ENCODE peak calls at places on chromosomes 3 and 15, in five cellular contexts. W is CD8-positive, alpha-beta memory T cell; B is neuronal stem cell; Y is foreskin keratinocyte; V is CD8-positive, alpha-beta T cell. C is an unnamed sample.

GRCh38 chr3:73378207-73378606 is 246.5 kb downstream of the PDZRN3 start:
- DNase-seq in B (no peak), Y (no peak), W (no peak), V (no peak), C (no peak)

GRCh38 chr15:83654379-83655236 is 685 bp downstream of the ADAMTSL3 start:
- DNase-seq in Y (no peak), W (no peak), V (no peak), B (no peak), C (no peak)

GRCh38 chr3:99473321-99473751 is 165.1 kb upstream of the COL8A1 start:
- DNase-seq in V (no peak), Y (peak), W (no peak), B (no peak), C (peak)

GRCh38 chr3:53072653-53073552 is 27.0 kb upstream of the SFMBT1 start:
- DNase-seq in B (peak), W (peak), V (peak), Y (no peak), C (peak)

GRCh38 chr3:113895964-113896363 is 51.8 kb upstream of the ZDHHC23 start:
- DNase-seq in Y (no peak), V (no peak), W (no peak), B (no peak), C (no peak)

GRCh38 chr3:62007036-62007435 is 366.3 kb downstream of the FEZF2 start:
- DNase-seq in V (no peak), B (no peak), Y (no peak), W (no peak), C (no peak)

GRCh38 chr15:37098468-37099320 is 1.7 kb downstream of the MEIS2 start:
- DNase-seq in Y (no peak), B (peak), W (no peak), V (no peak), C (peak)

GRCh38 chr3:2099028-2099671 is 484 bp downstream of the CNTN4 start:
- DNase-seq in W (no peak), Y (no peak), V (no peak), B (peak), C (peak)

GRCh38 chr3:78994174-78995027 is 773.4 kb downstream of the ROBO1 start:
- DNase-seq in Y (no peak), V (no peak), B (no peak), W (no peak), C (peak)

GRCh38 chr15:78914027-78914764 is 30.6 kb downstream of the CTSH start:
- DNase-seq in Y (no peak), B (no peak), V (no peak), W (no peak), C (no peak)

GRCh38 chr3:24196526-24196925 is 251.4 kb downstream of the NR1D2 start:
- DNase-seq in B (no peak), V (no peak), W (no peak), Y (no peak), C (no peak)

GRCh38 chr3:99674086-99674789 is 35.8 kb downstream of the COL8A1 start:
- DNase-seq in B (no peak), V (no peak), Y (no peak), W (no peak), C (no peak)

GRCh38 chr3:95302044-95302443 is 1239.2 kb downstream of the NSUN3 start:
- DNase-seq in V (no peak), W (no peak), B (no peak), Y (peak), C (peak)

GRCh38 chr15:74642724-74643367 is 27.2 kb downstream of the CLK3 start:
- DNase-seq in W (no peak), B (no peak), Y (no peak), V (no peak), C (peak)

GRCh38 chr3:42638339-42638842 is 15.1 kb upstream of the ZBTB47 start:
- DNase-seq in V (peak), Y (no peak), B (no peak), W (peak), C (no peak)

GRCh38 chr15:81281925-81282895 is 41.7 kb downstream of the STARD5 start:
- DNase-seq in V (no peak), Y (no peak), W (no peak), B (no peak), C (no peak)

GRCh38 chr15:80866936-80867335 is 87.8 kb downstream of the CEMIP start:
- DNase-seq in V (no peak), B (no peak), W (no peak), Y (no peak), C (no peak)

GRCh38 chr15:92636950-92637481 is 18.6 kb downstream of the FAM174B start:
- DNase-seq in Y (no peak), B (no peak), V (no peak), W (no peak), C (no peak)

GRCh38 chr15:88312941-88313579 is 56.5 kb upstream of the NTRK3 start:
- DNase-seq in B (no peak), W (no peak), Y (no peak), V (no peak), C (no peak)

GRCh38 chr3:69925506-69925905 is 74.0 kb upstream of the SAMMSON start:
- DNase-seq in B (no peak), Y (no peak), V (no peak), W (no peak), C (no peak)

GRCh38 chr3:156448300-156448699 is 106.6 kb downstream of the SSR3 start:
- DNase-seq in Y (no peak), W (peak), B (no peak), V (peak), C (peak)

GRCh38 chr15:81023483-81024264 is 23.0 kb downstream of the TLNRD1 start:
- DNase-seq in Y (no peak), B (no peak), W (no peak), V (no peak), C (peak)

GRCh38 chr3:196552253-196552652 is 16.1 kb downstream of the WDR53 start:
- DNase-seq in V (no peak), B (no peak), W (no peak), Y (no peak), C (no peak)

GRCh38 chr15:61084944-61085367 is 144.1 kb downstream of the RORA start:
- DNase-seq in Y (no peak), B (peak), W (no peak), V (no peak), C (no peak)

DNA sequence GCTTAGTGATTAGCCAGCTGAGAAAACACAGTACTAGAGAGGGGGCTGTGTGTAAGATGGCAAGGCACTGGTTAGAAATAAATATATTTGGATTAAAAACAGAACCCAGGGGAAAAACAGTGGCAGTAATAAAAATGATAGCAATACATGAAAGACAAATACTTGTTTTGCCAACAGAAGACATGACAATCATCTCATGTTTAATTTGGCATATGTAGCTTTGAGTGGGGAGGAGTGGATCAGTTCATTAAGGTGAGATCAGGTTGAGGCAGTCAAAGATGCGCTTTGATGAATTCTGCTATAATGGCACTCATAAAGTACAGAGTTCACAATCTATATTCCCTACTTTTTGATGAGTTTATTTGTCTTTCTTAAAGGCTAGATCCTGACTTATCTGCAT is 3.4 kb upstream of the HGD start:
- DNase-seq in V (no peak), W (no peak), Y (no peak), B (no peak), C (no peak)
- H3K27ac ChIP-seq in V (no peak), W (no peak), Y (no peak), B (no peak), C (no peak)

DNA sequence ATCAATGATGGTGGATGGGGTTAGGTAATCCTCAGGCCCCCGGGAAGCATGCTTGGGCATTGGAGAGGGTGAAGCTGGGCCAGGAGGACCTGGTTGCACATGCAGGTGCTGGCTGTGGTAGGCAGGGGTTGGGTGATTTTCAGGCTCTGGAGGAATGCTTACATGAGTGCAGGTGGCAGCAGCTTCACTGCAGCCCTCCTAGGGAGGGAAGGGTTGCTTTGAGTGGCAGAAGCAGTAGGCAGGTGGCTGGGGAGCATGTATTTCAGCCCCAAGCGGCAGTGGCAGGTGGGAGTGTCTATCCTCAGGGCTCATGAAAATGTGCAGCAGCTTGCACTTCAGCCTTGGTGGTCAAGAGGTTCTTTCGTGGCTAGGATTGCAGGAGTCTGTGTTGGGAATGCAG is 230.0 kb upstream of the CTNNB1 start:
- DNase-seq in W (no peak), B (no peak), Y (no peak), V (no peak), C (no peak)
- H3K27ac ChIP-seq in W (no peak), B (no peak), Y (no peak), V (no peak), C (no peak)

DNA sequence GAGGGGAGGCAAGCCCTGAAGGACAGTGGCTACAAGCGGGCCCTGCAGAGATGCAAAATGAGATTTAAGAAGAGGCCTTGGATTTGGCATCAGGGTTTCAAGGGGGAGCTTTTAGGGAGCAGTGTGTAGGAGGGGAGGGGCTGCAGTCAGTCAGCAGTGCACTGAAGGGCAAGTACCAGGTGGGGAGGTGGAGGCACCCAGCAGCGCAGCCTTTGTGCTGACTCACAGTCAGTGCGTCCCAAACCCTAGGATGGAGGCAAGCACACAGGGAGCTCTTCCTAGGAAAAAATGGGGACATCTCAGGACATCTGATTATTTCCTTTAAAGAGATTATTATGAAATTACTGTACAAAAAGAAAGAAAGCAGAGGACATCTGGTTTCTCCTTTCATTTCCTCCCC is 80.0 kb downstream of the AAGAB start:
- DNase-seq in W (no peak), Y (no peak), B (no peak), V (no peak), C (no peak)
- H3K27ac ChIP-seq in W (no peak), Y (peak), B (no peak), V (no peak), C (no peak)

GRCh38 chr3:71503525-71504249 is 79.8 kb downstream of the FOXP1 start:
- DNase-seq in Y (no peak), W (no peak), B (no peak), V (no peak), C (no peak)
- H3K27ac ChIP-seq in Y (peak), W (no peak), B (no peak), V (no peak), C (peak)

DNA sequence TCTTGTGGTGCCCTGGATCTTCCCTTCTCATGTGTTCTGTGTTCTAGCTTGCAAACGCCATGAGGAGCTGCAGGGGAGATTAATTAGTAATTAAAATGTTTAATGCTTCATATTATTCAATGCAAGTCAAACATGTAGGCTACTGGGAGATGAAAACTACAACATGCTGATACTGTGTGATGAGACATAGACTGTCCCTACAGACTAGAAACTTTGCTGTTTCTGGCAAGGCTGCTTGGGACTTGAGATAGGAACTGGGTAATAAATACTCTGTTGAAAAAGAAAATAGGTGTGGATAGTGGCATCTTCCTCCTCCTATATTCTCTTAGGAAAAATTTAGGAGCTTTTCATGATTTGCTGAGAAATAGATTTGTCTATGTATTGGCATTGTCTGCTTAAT is 379.2 kb downstream of the LPP start:
- DNase-seq in W (no peak), V (no peak), B (no peak), Y (no peak), C (no peak)
- H3K27ac ChIP-seq in W (no peak), V (no peak), B (no peak), Y (peak), C (no peak)

DNA sequence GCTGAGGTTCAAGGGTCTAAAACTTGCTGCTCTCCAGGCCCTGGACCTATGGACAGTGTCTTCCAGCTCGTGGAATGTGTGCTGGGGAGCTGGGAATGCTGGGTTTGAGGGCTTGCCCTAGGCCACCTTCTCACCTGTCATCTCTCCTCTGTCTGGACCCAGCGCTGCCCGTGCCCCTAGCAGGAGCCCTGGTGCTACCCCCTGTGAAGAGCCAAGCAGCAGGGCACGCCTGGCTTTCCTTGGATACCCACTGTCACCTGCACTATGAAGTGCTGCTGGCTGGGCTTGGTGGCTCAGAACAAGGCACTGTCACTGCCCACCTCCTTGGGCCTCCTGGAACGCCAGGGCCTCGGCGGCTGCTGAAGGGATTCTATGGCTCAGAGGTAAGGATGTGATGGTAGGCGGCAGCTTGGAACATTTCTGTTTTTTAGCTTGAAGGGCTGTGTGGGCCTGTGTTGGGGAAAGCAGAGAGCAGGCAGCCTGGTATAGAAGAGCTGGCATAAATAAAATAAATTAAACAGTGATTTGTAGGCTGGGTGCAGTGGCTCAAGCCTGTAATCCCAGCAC is 5.1 kb downstream of the CHRD start:
- DNase-seq in W (no peak), B (no peak), V (no peak), Y (no peak), C (no peak)
- H3K27ac ChIP-seq in W (no peak), B (no peak), V (no peak), Y (no peak), C (no peak)

DNA sequence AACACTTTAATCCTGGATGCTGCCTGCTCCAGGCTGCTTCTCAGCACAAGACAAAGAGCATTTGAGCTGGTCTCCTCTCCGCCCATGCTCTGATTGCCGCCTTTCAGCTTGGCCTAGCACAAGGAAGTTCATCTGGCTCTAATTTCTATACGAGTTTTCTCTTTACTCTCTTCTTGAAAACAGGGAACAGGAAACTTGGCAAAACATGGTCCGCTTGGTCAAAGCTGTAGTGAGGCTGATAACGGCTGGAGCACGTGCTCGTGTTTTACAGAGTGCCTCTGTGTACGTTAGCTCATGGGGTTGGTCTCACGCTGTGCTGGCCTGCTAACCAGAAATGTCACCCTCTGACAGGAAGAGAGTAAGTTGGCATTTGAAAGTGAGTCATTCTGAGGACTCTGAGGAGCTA is 19.2 kb downstream of the RARRES1 start:
- DNase-seq in Y (no peak), V (no peak), W (no peak), B (no peak), C (peak)
- H3K27ac ChIP-seq in Y (no peak), V (no peak), W (no peak), B (no peak), C (peak)

C was measured in mesenchymal stem cell.